ENCODE peak calls at places on chromosomes 16 and 17, in seven cellular contexts. L is IMR-90, P is H9, R is mesenchymal stem cell, W is neuronal stem cell, C is trophoblast cell, S is H1. U is an unnamed sample.

GRCh38 chr17:71460943-71461342 is 659.9 kb upstream of the SOX9 start:
- DNase-seq in L (peak), P (no peak), R (peak), W (no peak), C (no peak), S (no peak), U (peak)

GRCh38 chr17:48626470-48627241 is 498 bp upstream of the HOXB9 start:
- DNase-seq in L (peak), P (peak), R (peak), W (no peak), C (no peak), S (no peak), U (no peak)

GRCh38 chr17:77873518-77874302 is 84.8 kb upstream of the TNRC6C start:
- DNase-seq in L (no peak), P (no peak), R (no peak), W (no peak), C (no peak), S (no peak), U (no peak)

GRCh38 chr17:43126911-43127290 is 1.7 kb upstream of the BRCA1 start:
- DNase-seq in L (no peak), P (no peak), R (no peak), W (no peak), C (peak), S (no peak), U (no peak)

GRCh38 chr17:4530799-4531730 is 24.1 kb downstream of the MYBBP1A start:
- DNase-seq in L (no peak), P (no peak), R (no peak), W (no peak), C (no peak), S (no peak), U (peak)

GRCh38 chr16:67847064-67847861 is at the start of gene CENPT:
- DNase-seq in L (peak), P (no peak), R (peak), W (no peak), C (peak), S (no peak), U (peak)

GRCh38 chr16:79286646-79287423 is 313.7 kb downstream of the MAF start:
- DNase-seq in L (no peak), P (peak), R (no peak), W (no peak), C (no peak), S (no peak), U (no peak)

GRCh38 chr17:80671039-80671822 is 126.6 kb downstream of the RPTOR start:
- DNase-seq in L (no peak), P (no peak), R (no peak), W (no peak), C (no peak), S (no peak), U (no peak)

GRCh38 chr16:4409081-4409932 is 7.1 kb downstream of the CORO7 start:
- DNase-seq in L (no peak), P (peak), R (peak), W (no peak), C (no peak), S (no peak), U (no peak)

GRCh38 chr17:1095853-1096675 is 83.7 kb downstream of the ABR start:
- DNase-seq in L (no peak), P (no peak), R (no peak), W (no peak), C (no peak), S (no peak), U (no peak)

DNA sequence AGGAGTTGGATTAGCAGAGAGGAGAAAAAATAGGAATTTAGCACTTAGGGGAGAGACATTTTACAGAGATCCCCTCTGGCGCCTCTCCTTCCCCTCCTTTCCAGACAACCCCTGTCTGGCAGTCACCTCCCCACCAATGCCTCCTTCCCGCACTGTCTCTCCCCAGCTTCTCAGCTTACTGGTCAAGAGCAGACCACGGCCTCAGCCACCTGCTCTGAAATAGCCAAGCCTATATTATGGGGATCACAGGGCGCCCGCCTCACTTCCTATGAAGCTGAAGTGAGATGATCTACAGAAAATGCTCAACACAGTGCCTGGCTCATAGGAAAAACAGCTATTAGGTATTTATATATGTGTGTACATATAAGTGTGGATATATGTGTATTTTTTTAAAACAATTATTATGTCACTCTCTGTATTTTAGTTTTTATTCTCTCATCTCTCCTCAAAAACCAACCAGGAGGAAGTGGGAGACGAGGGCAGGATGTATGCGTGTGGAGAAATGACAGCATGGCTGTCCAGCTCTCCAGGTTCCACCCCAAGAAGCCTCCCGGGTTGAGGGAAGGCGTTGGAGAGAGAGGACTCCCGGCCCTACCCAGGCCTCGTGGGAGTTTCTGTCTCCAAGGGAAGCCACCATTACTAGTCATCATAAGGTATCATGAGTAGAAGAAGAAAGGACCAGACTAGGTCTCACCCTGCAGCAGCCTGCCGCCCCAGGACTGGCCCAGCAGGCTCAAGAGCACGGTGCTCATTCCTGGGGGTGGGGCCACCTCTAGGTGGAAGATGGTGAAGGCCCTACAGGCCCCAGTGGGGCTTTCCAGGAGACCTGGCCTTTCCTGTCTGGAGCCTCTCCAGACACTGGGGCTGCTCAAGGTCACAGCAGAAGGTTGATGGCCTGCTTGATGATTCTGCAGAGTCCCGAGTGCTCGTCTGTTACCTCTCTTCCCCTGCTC is 27.2 kb downstream of the MAP3K14 start:
- DNase-seq in L (no peak), P (no peak), R (no peak), W (no peak), C (no peak), S (no peak), U (no peak)
- H3K4me2 ChIP-seq in L (no peak), P (no peak), R (no peak), W (no peak), C (no peak), S (no peak), U (no peak)

GRCh38 chr16:71670537-71670936 is 44.6 kb downstream of the MARVELD3 start:
- DNase-seq in L (no peak), P (no peak), R (no peak), W (no peak), C (no peak), S (no peak), U (no peak)
- H2AK5ac ChIP-seq in L (no peak), P (no peak), R (no peak), W (no peak), C (no peak), S (no peak), U (no peak)

GRCh38 chr16:89113661-89114060 is 20.0 kb downstream of the ACSF3 start:
- DNase-seq in L (no peak), P (no peak), R (no peak), W (no peak), C (no peak), S (no peak), U (no peak)

GRCh38 chr16:89112377-89113151 is 18.9 kb downstream of the ACSF3 start:
- DNase-seq in L (no peak), P (no peak), R (no peak), W (no peak), C (no peak), S (no peak), U (no peak)

GRCh38 chr16:89114159-89114981 is 20.7 kb downstream of the ACSF3 start:
- DNase-seq in L (no peak), P (peak), R (no peak), W (peak), C (no peak), S (no peak), U (peak)

GRCh38 chr16:89111263-89111662 is 17.6 kb downstream of the ACSF3 start:
- DNase-seq in L (no peak), P (no peak), R (no peak), W (no peak), C (no peak), S (no peak), U (no peak)

DNA sequence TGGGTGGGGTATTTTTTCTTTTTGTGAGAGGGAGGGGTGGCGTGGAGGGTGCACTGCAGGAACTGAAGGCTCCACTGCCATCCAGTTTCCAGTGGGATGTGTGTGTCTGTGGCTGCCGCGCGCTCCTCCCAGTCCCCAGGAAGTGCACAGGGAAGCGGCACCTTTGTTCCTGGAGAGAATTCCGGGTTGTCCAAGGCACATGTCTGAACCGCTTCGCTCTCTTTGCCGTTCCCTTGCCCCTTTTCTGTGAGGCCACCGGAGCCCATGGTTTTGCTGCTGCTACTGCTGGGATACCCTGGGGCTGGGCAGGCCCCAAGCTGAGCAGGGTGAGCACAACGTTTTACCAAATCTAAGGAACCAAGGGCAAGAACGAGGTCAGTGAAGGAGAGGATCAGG is 19.5 kb downstream of the ACSF3 start:
- DNase-seq in L (no peak), P (no peak), R (no peak), W (no peak), C (no peak), S (no peak), U (no peak)
- H3K4me2 ChIP-seq in L (no peak), P (no peak), R (no peak), W (no peak), C (no peak), S (no peak), U (no peak)

GRCh38 chr16:27819881-27820610 is 243.5 kb downstream of the GSG1L start:
- DNase-seq in L (no peak), P (no peak), R (no peak), W (no peak), C (no peak), S (no peak), U (no peak)

GRCh38 chr16:27816561-27816960 is 247.0 kb downstream of the GSG1L start:
- DNase-seq in L (no peak), P (no peak), R (no peak), W (no peak), C (no peak), S (no peak), U (no peak)

GRCh38 chr16:27819356-27819755 is 244.2 kb downstream of the GSG1L start:
- DNase-seq in L (no peak), P (no peak), R (no peak), W (no peak), C (no peak), S (no peak), U (no peak)

GRCh38 chr16:27818231-27818630 is 245.3 kb downstream of the GSG1L start:
- DNase-seq in L (no peak), P (no peak), R (no peak), W (no peak), C (no peak), S (no peak), U (no peak)

DNA sequence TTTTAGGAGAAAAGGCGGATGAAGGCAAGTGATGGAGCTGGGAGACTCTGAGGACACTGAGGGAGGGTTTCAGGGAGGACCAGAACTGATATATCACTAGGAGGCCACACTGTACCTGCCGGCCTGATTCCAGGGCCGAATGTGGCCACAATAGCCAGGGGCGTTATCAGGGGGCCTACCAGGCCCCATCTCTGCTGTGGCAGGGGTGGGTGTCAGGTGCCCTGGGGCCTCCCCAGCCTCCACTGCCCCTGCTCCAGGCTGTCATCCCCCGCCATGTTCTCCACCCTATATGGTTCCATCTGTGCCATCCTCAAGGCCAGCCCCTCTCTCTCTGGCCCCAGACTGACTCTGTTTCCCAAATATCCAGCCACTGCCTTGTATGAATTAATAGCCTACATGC is 246.5 kb downstream of the GSG1L start:
- DNase-seq in L (no peak), P (no peak), R (no peak), W (no peak), C (no peak), S (no peak), U (no peak)
- H2AK5ac ChIP-seq in L (no peak), P (no peak), R (no peak), W (no peak), C (no peak), S (no peak), U (no peak)